ENCODE peak calls at places on chromosomes 11 and 22, in four cellular contexts. M, Y, C and U are unnamed samples.

GRCh38 chr11:115552151-115552550 is 47.9 kb upstream of the CADM1 start:
- DNase-seq in M (no peak), Y (no peak), C (no peak), U (no peak)

GRCh38 chr11:33575311-33575710 is 125.3 kb downstream of the C11orf91 start:
- DNase-seq in M (no peak), Y (no peak), C (no peak), U (no peak)

GRCh38 chr11:10451399-10452116 is 3.5 kb upstream of the AMPD3 start:
- DNase-seq in M (no peak), Y (no peak), C (no peak), U (no peak)

GRCh38 chr11:123304828-123305530 is 109.9 kb upstream of the CLMP start:
- DNase-seq in M (no peak), Y (no peak), C (no peak), U (no peak)

GRCh38 chr22:39173787-39174497 is 21.5 kb upstream of the CBX7 start:
- DNase-seq in M (no peak), Y (no peak), C (no peak), U (no peak)

GRCh38 chr11:69000391-69000790 is 12.7 kb downstream of the MRGPRF start:
- DNase-seq in M (no peak), Y (no peak), C (no peak), U (no peak)

GRCh38 chr11:19502691-19503253 is 209.9 kb upstream of the NAV2 start:
- DNase-seq in M (no peak), Y (no peak), C (no peak), U (no peak)

GRCh38 chr11:110912437-110912836 is 200.2 kb upstream of the ARHGAP20 start:
- DNase-seq in M (no peak), Y (no peak), C (no peak), U (no peak)

GRCh38 chr11:1746956-1747752 is 3.2 kb downstream of the IFITM10 start:
- DNase-seq in M (no peak), Y (no peak), C (no peak), U (no peak)

GRCh38 chr22:50399751-50400331 is 56.7 kb downstream of the PPP6R2 start:
- DNase-seq in M (peak; percentile 49), Y (peak; percentile 21), C (peak; percentile 16), U (peak; percentile 33)

GRCh38 chr11:6249822-6250555 is 9.6 kb upstream of the CCKBR start:
- DNase-seq in M (peak; percentile 58), Y (no peak), C (no peak), U (peak; percentile 49)

GRCh38 chr11:232783-233565 is 3.2 kb downstream of the SIRT3 start:
- DNase-seq in M (no peak), Y (no peak), C (no peak), U (no peak)

GRCh38 chr11:73404048-73404447 is 27.8 kb downstream of the RELT start:
- DNase-seq in M (peak; percentile 63), Y (no peak), C (peak; percentile 74), U (peak; percentile 70)

GRCh38 chr11:2539761-2540520 is 95.1 kb downstream of the KCNQ1 start:
- DNase-seq in M (no peak), Y (no peak), C (no peak), U (no peak)

GRCh38 chr11:67355023-67355793 is 1.9 kb upstream of the POLD4 start:
- DNase-seq in M (peak; percentile 40), Y (no peak), C (no peak), U (no peak)

GRCh38 chr11:67355794-67356550 is 2.6 kb upstream of the POLD4 start:
- DNase-seq in M (peak; percentile 20), Y (no peak), C (no peak), U (peak; percentile 1)

GRCh38 chr11:67353317-67354313 is at the start of gene POLD4:
- DNase-seq in M (peak; percentile 97), Y (peak; percentile 79), C (peak; percentile 89), U (peak; percentile 98)

GRCh38 chr11:67352546-67353316 is 615 bp downstream of the POLD4 start:
- DNase-seq in M (no peak), Y (no peak), C (peak; percentile 20), U (no peak)

DNA sequence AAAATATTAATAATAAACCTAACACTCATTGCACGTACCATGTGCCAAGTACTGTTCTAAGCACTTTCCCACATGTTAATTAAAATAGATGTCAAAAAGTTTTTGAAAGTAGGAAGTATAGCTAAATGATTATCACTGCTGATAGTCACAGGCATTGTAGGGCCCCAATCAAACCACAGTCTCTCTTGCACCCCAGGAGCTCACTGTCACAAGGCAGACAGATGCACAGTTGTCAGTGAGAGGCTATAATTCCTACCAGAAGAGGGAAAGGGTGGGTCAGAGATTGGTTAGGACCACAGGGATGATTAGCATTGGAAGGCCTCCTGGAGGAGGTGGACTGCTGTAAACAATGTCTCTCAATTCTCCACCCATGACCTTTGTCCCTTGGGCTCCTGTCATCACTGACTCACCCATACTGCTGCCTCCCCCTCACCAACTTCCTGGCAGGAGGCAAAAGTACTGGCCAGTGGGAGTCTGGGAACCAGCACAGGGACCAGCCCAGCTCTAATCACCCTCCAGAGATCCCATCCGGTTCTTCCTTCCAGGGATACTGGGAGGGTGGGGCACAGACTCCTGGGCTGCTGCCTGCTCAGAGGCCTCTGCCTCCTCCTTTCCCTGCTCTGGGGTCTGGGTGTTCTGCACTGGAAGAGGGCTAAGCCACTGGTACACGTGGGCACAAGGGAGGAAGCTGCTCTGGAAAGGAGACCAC is 1.1 kb upstream of the POLD4 start:
- DNase-seq in M (peak; percentile 98), Y (no peak), C (peak; percentile 97), U (peak; percentile 89)
- TF ChIP-seq PHF8 in M (no peak), Y (no peak), C (peak; percentile 37), U (peak; percentile 13)

DNA sequence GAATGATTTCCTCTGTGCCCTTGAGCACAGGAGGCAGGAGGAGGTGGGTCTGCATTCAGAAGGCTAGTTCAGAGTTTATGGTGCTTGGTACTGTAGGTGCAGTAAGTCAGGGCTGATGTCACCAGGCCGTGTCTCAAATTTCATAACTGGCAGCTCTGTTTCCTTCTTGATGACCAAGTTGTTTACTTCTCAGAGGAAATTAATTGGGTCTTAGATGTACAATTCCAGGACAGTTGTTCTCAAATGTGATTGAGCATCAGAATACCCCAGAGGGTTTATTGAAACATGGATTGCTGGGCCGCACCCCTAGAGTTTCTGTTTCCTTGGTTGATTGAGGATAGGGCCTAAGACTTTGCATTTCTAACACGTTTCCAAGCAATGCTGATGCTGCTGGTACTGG is 6.2 kb downstream of the AMOTL1 start:
- DNase-seq in M (no peak), Y (no peak), C (no peak), U (no peak)
- TF ChIP-seq PHF8 in M (no peak), Y (no peak), C (no peak), U (no peak)

GRCh38 chr11:78149646-78150045 is 10.2 kb upstream of the ALG8 start:
- DNase-seq in M (peak; percentile 52), Y (no peak), C (no peak), U (no peak)
- TF ChIP-seq PHF8 in M (no peak), Y (no peak), C (no peak), U (no peak)

DNA sequence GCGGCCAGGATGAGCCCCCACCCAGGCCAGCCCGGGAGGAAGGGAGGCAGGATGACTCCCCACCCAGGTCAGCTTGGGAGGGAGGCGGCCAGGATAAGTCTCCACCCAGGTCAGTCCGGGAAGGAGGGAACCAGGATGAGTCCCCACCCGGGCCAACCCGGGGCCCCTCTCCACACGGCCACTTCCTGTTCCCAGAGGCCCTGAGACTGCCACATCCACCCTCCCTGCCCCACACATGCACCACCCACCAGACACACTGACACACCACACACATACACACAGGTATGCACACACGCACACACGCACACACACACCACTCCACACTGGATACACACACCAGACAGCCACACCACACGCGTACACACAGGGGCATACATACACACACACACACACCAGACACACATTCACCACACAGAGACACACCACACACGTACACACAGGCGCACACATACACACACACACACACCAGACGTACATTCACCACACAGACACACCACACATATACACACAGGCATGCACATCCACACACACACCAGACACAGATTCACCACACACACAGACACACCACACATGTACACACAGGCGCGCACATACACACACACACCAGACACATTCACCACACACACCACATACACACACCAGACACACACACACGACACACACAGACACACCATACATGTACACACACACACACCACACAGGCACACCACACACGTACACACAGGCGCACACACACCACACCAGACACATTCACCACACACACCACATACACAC is 84.9 kb upstream of the PRR5 start:
- DNase-seq in M (no peak), Y (no peak), C (no peak), U (no peak)
- TF ChIP-seq PHF8 in M (no peak), Y (no peak), C (no peak), U (no peak)